ENCODE peak calls at places on chromosomes 6 and 20, in six cellular contexts. G is AG10803, J is bronchial epithelial cell, T is neural crest cell, R is ovary, B is OCI-LY7. I is an unnamed sample.

GRCh38 chr6:148747493-148748160 is 797 bp downstream of the UST start:
- DNase-seq in G (peak; percentile 32), J (no peak), T (peak; percentile 47), R (peak; percentile 57), B (peak; percentile 65), I (peak; percentile 61)

GRCh38 chr20:62043131-62043914 is 22.4 kb downstream of the TAF4 start:
- DNase-seq in G (no peak), J (no peak), T (no peak), R (peak; percentile 91), B (no peak), I (peak; percentile 57)

GRCh38 chr6:3506751-3507388 is 50.0 kb upstream of the SLC22A23 start:
- DNase-seq in G (no peak), J (no peak), T (no peak), R (no peak), B (no peak), I (peak; percentile 46)

GRCh38 chr20:36941403-36941835 is 10.1 kb downstream of the SAMHD1 start:
- DNase-seq in G (no peak), J (no peak), T (no peak), R (peak; percentile 48), B (no peak), I (no peak)

GRCh38 chr6:141290871-141291270 is 841.9 kb upstream of the GJE1 start:
- DNase-seq in G (peak; percentile 5), J (peak; percentile 53), T (no peak), R (no peak), B (no peak), I (no peak)

GRCh38 chr6:150281767-150282166 is 87.0 kb upstream of the IYD start:
- DNase-seq in G (no peak), J (no peak), T (no peak), R (no peak), B (no peak), I (no peak)

GRCh38 chr20:9955646-9956045 is 79.1 kb upstream of the ANKEF1 start:
- DNase-seq in G (no peak), J (peak; percentile 83), T (no peak), R (no peak), B (no peak), I (peak; percentile 62)

GRCh38 chr6:151098166-151098565 is 141.6 kb upstream of the AKAP12 start:
- DNase-seq in G (no peak), J (no peak), T (no peak), R (no peak), B (no peak), I (no peak)

GRCh38 chr6:52503853-52504777 is 72.7 kb downstream of the TRAM2 start:
- DNase-seq in G (peak; percentile 82), J (peak; percentile 97), T (no peak), R (peak; percentile 59), B (no peak), I (peak; percentile 99)

GRCh38 chr6:164098857-164099534 is 684.5 kb downstream of the QKI start:
- DNase-seq in G (no peak), J (peak; percentile 33), T (no peak), R (no peak), B (no peak), I (peak; percentile 84)

GRCh38 chr6:152356659-152357058 is 280.5 kb downstream of the SYNE1 start:
- DNase-seq in G (peak; percentile 51), J (peak; percentile 64), T (no peak), R (no peak), B (peak; percentile 48), I (peak; percentile 48)

GRCh38 chr6:4928426-4928825 is 75.4 kb downstream of the RPP40 start:
- DNase-seq in G (peak; percentile 62), J (no peak), T (no peak), R (no peak), B (no peak), I (no peak)

GRCh38 chr6:142378138-142378875 is 76.5 kb downstream of the ADGRG6 start:
- DNase-seq in G (peak; percentile 88), J (peak; percentile 67), T (no peak), R (no peak), B (no peak), I (peak; percentile 93)

GRCh38 chr20:19784511-19785172 is 26.6 kb downstream of the RIN2 start:
- DNase-seq in G (peak; percentile 86), J (peak; percentile 89), T (peak; percentile 55), R (peak; percentile 47), B (peak; percentile 59), I (peak; percentile 89)

GRCh38 chr6:161496941-161497340 is 223.1 kb upstream of the AGPAT4 start:
- DNase-seq in G (no peak), J (no peak), T (no peak), R (no peak), B (no peak), I (no peak)

GRCh38 chr6:18601515-18602035 is 214.4 kb downstream of the RNF144B start:
- DNase-seq in G (no peak), J (no peak), T (no peak), R (no peak), B (no peak), I (no peak)

GRCh38 chr6:148471624-148472494 is 129.2 kb downstream of the SASH1 start:
- DNase-seq in G (peak; percentile 82), J (no peak), T (no peak), R (no peak), B (no peak), I (no peak)

GRCh38 chr6:51934098-51934497 is 153.3 kb downstream of the PKHD1 start:
- DNase-seq in G (no peak), J (peak; percentile 5), T (no peak), R (no peak), B (peak; percentile 10), I (peak; percentile 28)

GRCh38 chr6:123415844-123416468 is 220.8 kb downstream of the TRDN start:
- DNase-seq in G (peak; percentile 59), J (peak; percentile 51), T (peak; percentile 61), R (peak; percentile 39), B (peak; percentile 65), I (peak; percentile 58)

GRCh38 chr6:79762370-79762769 is 131.2 kb downstream of the SH3BGRL2 start:
- DNase-seq in G (no peak), J (peak; percentile 16), T (no peak), R (no peak), B (no peak), I (peak; percentile 34)

GRCh38 chr6:26473758-26474438 is 16.1 kb downstream of the BTN2A1 start:
- DNase-seq in G (peak; percentile 96), J (peak; percentile 95), T (peak; percentile 48), R (peak; percentile 83), B (peak; percentile 95), I (peak; percentile 94)

GRCh38 chr6:139373928-139374356 is 506 bp downstream of the CITED2 start:
- DNase-seq in G (no peak), J (peak; percentile 69), T (no peak), R (no peak), B (no peak), I (no peak)

GRCh38 chr6:166561766-166562165 is 24.7 kb downstream of the RAMACL start:
- DNase-seq in G (peak; percentile 91), J (no peak), T (no peak), R (no peak), B (no peak), I (no peak)

DNA sequence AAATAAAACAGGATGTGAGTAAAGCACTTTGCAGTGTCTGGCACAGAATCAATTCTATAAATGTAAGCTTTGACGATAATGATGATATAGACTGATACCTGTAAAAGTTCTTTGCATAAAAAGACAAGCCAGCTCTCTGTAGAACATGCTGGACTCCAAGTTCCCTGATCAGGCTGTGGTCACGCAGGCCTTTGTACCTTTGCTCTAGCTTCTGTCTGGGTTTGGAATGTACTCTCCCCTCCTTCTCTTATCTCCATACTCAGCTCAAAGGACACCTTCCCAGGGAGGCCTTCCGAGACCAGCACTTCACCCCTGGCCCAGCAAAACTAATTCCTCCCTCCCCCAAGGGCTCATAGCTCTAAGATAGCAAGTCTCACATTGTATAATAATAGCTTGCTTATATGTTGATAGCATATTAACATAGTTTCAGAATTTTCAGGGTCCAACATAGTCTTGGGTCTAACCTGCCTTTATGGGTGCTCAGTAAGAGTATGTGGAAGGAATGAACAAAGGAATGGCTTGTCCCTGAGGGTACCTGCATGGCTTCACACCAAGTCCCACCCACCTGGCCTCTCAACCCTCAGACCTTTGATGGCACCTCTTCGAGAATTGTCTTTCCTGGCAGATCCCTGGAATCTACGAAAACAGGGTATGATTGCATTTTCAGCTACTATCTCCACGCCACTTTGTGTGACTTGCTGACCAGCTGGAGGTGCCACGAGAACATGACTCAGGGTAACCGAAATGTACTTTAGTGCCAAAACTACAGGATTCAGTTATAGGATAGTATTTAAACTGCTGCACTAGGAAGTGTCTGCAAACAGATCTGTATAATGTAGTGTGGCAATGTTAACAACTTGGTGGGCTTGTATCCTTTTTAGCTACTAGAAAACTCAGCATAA is 41.7 kb upstream of the PIM1 start:
- DNase-seq in G (peak; percentile 62), J (peak; percentile 72), T (no peak), R (no peak), B (no peak), I (peak; percentile 53)
- TF ChIP-seq CTCF in G (no peak), J (no peak), T (no peak), R (no peak), B (no peak), I (no peak)

DNA sequence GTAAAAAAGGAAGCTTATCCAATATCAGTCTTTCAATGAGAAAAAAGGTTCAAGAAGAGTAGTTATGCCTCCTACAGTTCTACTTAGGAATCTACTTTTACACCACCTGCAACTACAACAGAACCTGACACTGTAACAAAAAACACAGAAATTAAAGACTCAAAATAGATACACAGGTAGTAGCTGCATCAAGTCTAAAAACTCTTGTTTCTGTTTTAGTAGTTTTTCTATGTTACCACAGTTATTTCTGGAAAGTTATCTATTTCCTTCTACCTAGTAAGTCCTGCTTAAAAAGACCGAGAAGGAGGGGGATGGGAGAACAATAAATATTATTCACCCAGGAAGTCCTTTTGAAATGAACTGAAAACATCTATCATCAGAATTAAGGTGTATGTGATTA is 52.5 kb downstream of the ATG5 start:
- DNase-seq in G (no peak), J (no peak), T (no peak), R (no peak), B (peak; percentile 7), I (no peak)
- TF ChIP-seq CTCF in G (no peak), J (no peak), T (no peak), R (no peak), B (peak; percentile 33), I (no peak)

DNA sequence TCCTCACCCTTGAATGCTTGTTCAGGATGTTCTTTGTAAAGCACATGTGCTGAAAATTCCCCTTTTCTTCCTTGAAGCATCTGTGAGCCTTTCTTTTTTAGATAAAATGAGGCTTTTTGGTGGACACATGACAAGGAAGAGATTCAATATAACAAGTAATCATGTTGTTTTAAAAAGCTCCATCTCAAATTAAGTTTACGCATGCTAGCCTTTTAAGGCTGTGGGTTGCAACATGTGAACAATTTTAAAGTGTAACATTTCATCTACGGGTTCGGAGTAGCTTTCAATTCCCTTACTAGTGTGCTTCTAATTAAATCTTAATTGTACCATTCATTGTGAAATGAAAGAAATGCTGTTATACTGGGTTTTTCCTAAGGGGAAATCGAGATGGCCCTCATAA is 19.2 kb upstream of the OSTM1 start:
- DNase-seq in G (no peak), J (no peak), T (no peak), R (no peak), B (no peak), I (no peak)
- TF ChIP-seq CTCF in G (no peak), J (no peak), T (no peak), R (no peak), B (no peak), I (no peak)

GRCh38 chr6:154805288-154805911 is 72.2 kb downstream of the SCAF8 start:
- DNase-seq in G (peak; percentile 61), J (peak; percentile 43), T (no peak), R (no peak), B (peak; percentile 59), I (peak; percentile 47)
- TF ChIP-seq CTCF in G (peak; percentile 58), J (peak; percentile 40), T (peak; percentile 73), R (peak; percentile 14), B (peak; percentile 79), I (peak; percentile 49)

GRCh38 chr6:65259982-65260381 is 447.0 kb downstream of the EYS start:
- DNase-seq in G (no peak), J (no peak), T (no peak), R (no peak), B (no peak), I (no peak)

GRCh38 chr6:65259080-65259479 is 447.9 kb downstream of the EYS start:
- DNase-seq in G (no peak), J (peak; percentile 7), T (no peak), R (no peak), B (no peak), I (peak; percentile 52)
- TF ChIP-seq CTCF in G (no peak), J (no peak), T (peak; percentile 54), R (no peak), B (no peak), I (peak; percentile 23)